ENCODE peak calls at places on chromosomes 6 and 20, in five cellular contexts. One of them, this sample, is unnamed.

GRCh38 chr20:2751868-2752630 is 48.4 kb downstream of the CPXM1 start:
- ATAC-seq in pancreas: peak; percentile 64
- ATAC-seq in gastroesophageal sphincter: peak; percentile 52
- ATAC-seq in HepG2: peak; percentile 48
- ATAC-seq in activated naive CD4-positive, alpha-beta T cell treated with anti-CD3 and anti-CD28 coated beads, Interleukin-2, amount 50 U/mL, for 72 hours: peak; percentile 50
- ATAC-seq in this sample: peak; percentile 18

GRCh38 chr6:11174245-11174616 is 58.2 kb downstream of the NEDD9 start:
- ATAC-seq in pancreas: no peak
- ATAC-seq in activated naive CD4-positive, alpha-beta T cell treated with anti-CD3 and anti-CD28 coated beads, Interleukin-2, amount 50 U/mL, for 72 hours: no peak
- ATAC-seq in gastroesophageal sphincter: no peak
- ATAC-seq in HepG2: no peak
- ATAC-seq in this sample: no peak

GRCh38 chr6:31534011-31534410 is 5.2 kb downstream of the MCCD1 start:
- ATAC-seq in pancreas: no peak
- ATAC-seq in HepG2: no peak
- ATAC-seq in activated naive CD4-positive, alpha-beta T cell treated with anti-CD3 and anti-CD28 coated beads, Interleukin-2, amount 50 U/mL, for 72 hours: no peak
- ATAC-seq in gastroesophageal sphincter: no peak
- ATAC-seq in this sample: no peak

GRCh38 chr6:130457605-130458004 is 91.8 kb downstream of the TMEM200A start:
- ATAC-seq in HepG2: peak; percentile 51
- ATAC-seq in pancreas: no peak
- ATAC-seq in activated naive CD4-positive, alpha-beta T cell treated with anti-CD3 and anti-CD28 coated beads, Interleukin-2, amount 50 U/mL, for 72 hours: no peak
- ATAC-seq in gastroesophageal sphincter: no peak
- ATAC-seq in this sample: no peak

GRCh38 chr20:56778765-56779195 is 149.7 kb downstream of the TFAP2C start:
- ATAC-seq in gastroesophageal sphincter: no peak
- ATAC-seq in pancreas: peak; percentile 28
- ATAC-seq in activated naive CD4-positive, alpha-beta T cell treated with anti-CD3 and anti-CD28 coated beads, Interleukin-2, amount 50 U/mL, for 72 hours: no peak
- ATAC-seq in HepG2: peak; percentile 48
- ATAC-seq in this sample: no peak

GRCh38 chr6:88004707-88005106 is 42.9 kb upstream of the SPACA1 start:
- ATAC-seq in HepG2: no peak
- ATAC-seq in pancreas: no peak
- ATAC-seq in gastroesophageal sphincter: no peak
- ATAC-seq in activated naive CD4-positive, alpha-beta T cell treated with anti-CD3 and anti-CD28 coated beads, Interleukin-2, amount 50 U/mL, for 72 hours: no peak
- ATAC-seq in this sample: no peak

GRCh38 chr20:26163890-26164289 is 467.2 kb upstream of the ZNF337 start:
- ATAC-seq in activated naive CD4-positive, alpha-beta T cell treated with anti-CD3 and anti-CD28 coated beads, Interleukin-2, amount 50 U/mL, for 72 hours: no peak
- ATAC-seq in HepG2: no peak
- ATAC-seq in gastroesophageal sphincter: no peak
- ATAC-seq in pancreas: no peak
- ATAC-seq in this sample: no peak

GRCh38 chr6:110581682-110582081 is 105.3 kb upstream of the SLC22A16 start:
- ATAC-seq in HepG2: no peak
- ATAC-seq in gastroesophageal sphincter: no peak
- ATAC-seq in activated naive CD4-positive, alpha-beta T cell treated with anti-CD3 and anti-CD28 coated beads, Interleukin-2, amount 50 U/mL, for 72 hours: no peak
- ATAC-seq in pancreas: no peak
- ATAC-seq in this sample: no peak

GRCh38 chr6:41051873-41052272 is 1.1 kb upstream of the APOBEC2 start:
- ATAC-seq in pancreas: no peak
- ATAC-seq in activated naive CD4-positive, alpha-beta T cell treated with anti-CD3 and anti-CD28 coated beads, Interleukin-2, amount 50 U/mL, for 72 hours: no peak
- ATAC-seq in gastroesophageal sphincter: no peak
- ATAC-seq in HepG2: no peak
- ATAC-seq in this sample: peak; percentile 67

GRCh38 chr6:159100789-159101182 is 56.0 kb upstream of the TAGAP start:
- ATAC-seq in gastroesophageal sphincter: no peak
- ATAC-seq in HepG2: no peak
- ATAC-seq in activated naive CD4-positive, alpha-beta T cell treated with anti-CD3 and anti-CD28 coated beads, Interleukin-2, amount 50 U/mL, for 72 hours: no peak
- ATAC-seq in pancreas: no peak
- ATAC-seq in this sample: no peak

GRCh38 chr6:5274231-5274630 is 12.9 kb downstream of the FARS2 start:
- ATAC-seq in activated naive CD4-positive, alpha-beta T cell treated with anti-CD3 and anti-CD28 coated beads, Interleukin-2, amount 50 U/mL, for 72 hours: no peak
- ATAC-seq in gastroesophageal sphincter: no peak
- ATAC-seq in pancreas: no peak
- ATAC-seq in HepG2: no peak
- ATAC-seq in this sample: no peak

GRCh38 chr6:131368077-131368911 is 204.7 kb upstream of the ARG1 start:
- ATAC-seq in gastroesophageal sphincter: peak; percentile 46
- ATAC-seq in pancreas: peak; percentile 97
- ATAC-seq in HepG2: no peak
- ATAC-seq in activated naive CD4-positive, alpha-beta T cell treated with anti-CD3 and anti-CD28 coated beads, Interleukin-2, amount 50 U/mL, for 72 hours: no peak
- ATAC-seq in this sample: peak; percentile 55

GRCh38 chr20:48336647-48337046 is 491.2 kb downstream of the PREX1 start:
- ATAC-seq in HepG2: no peak
- ATAC-seq in activated naive CD4-positive, alpha-beta T cell treated with anti-CD3 and anti-CD28 coated beads, Interleukin-2, amount 50 U/mL, for 72 hours: no peak
- ATAC-seq in gastroesophageal sphincter: no peak
- ATAC-seq in pancreas: no peak
- ATAC-seq in this sample: no peak

GRCh38 chr6:20699402-20699801 is 165.1 kb downstream of the CDKAL1 start:
- ATAC-seq in gastroesophageal sphincter: no peak
- ATAC-seq in pancreas: peak; percentile 92
- ATAC-seq in activated naive CD4-positive, alpha-beta T cell treated with anti-CD3 and anti-CD28 coated beads, Interleukin-2, amount 50 U/mL, for 72 hours: no peak
- ATAC-seq in HepG2: no peak
- ATAC-seq in this sample: no peak